ENCODE peak calls at places on chromosomes 7 and 10, in nine cellular contexts. T, K, V, B, A, J, H, R and E are unnamed samples.

GRCh38 chr7:43847496-43847895 is 21.8 kb downstream of the MRPS24 start:
- DNase-seq in T (no peak), K (no peak), V (no peak), B (no peak), A (peak; percentile 14), J (peak; percentile 70), H (no peak), R (no peak), E (no peak)

GRCh38 chr7:41918597-41918996 is 215.7 kb upstream of the INHBA start:
- DNase-seq in T (no peak), K (no peak), V (no peak), B (peak; percentile 50), A (peak; percentile 62), J (peak; percentile 100), H (no peak), R (no peak), E (no peak)

GRCh38 chr10:87860156-87860795 is 3.1 kb downstream of the KLLN start:
- DNase-seq in T (no peak), K (peak; percentile 67), V (no peak), B (peak; percentile 37), A (peak; percentile 73), J (peak; percentile 79), H (peak; percentile 60), R (peak; percentile 60), E (no peak)

GRCh38 chr7:113774182-113774807 is 144.5 kb downstream of the PPP1R3A start:
- DNase-seq in T (no peak), K (peak; percentile 30), V (peak; percentile 24), B (peak; percentile 47), A (peak; percentile 5), J (peak; percentile 51), H (peak; percentile 45), R (peak; percentile 8), E (no peak)

GRCh38 chr10:94138391-94138790 is 144.7 kb downstream of the PLCE1 start:
- DNase-seq in T (no peak), K (no peak), V (no peak), B (peak; percentile 57), A (no peak), J (peak; percentile 87), H (peak; percentile 57), R (no peak), E (no peak)

GRCh38 chr10:58667658-58668310 is 155.1 kb downstream of the BICC1 start:
- DNase-seq in T (no peak), K (no peak), V (no peak), B (no peak), A (no peak), J (peak; percentile 52), H (no peak), R (no peak), E (no peak)

GRCh38 chr10:62903828-62904227 is 87.7 kb upstream of the EGR2 start:
- DNase-seq in T (no peak), K (no peak), V (no peak), B (peak; percentile 45), A (no peak), J (peak; percentile 72), H (peak; percentile 38), R (no peak), E (no peak)

GRCh38 chr7:41628926-41629325 is 74.0 kb downstream of the INHBA start:
- DNase-seq in T (no peak), K (no peak), V (no peak), B (no peak), A (peak; percentile 32), J (peak; percentile 11), H (no peak), R (no peak), E (no peak)

GRCh38 chr10:76632158-76633051 is 1005.2 kb downstream of the KCNMA1 start:
- DNase-seq in T (peak; percentile 24), K (no peak), V (no peak), B (no peak), A (no peak), J (no peak), H (no peak), R (no peak), E (no peak)

GRCh38 chr10:31294556-31294955 is 24.5 kb upstream of the ZEB1 start:
- DNase-seq in T (no peak), K (no peak), V (no peak), B (no peak), A (no peak), J (no peak), H (no peak), R (no peak), E (no peak)

GRCh38 chr7:43572516-43573049 is 10.3 kb upstream of the STK17A start:
- DNase-seq in T (no peak), K (peak; percentile 96), V (no peak), B (peak; percentile 90), A (peak; percentile 99), J (peak; percentile 100), H (peak; percentile 90), R (no peak), E (no peak)

GRCh38 chr10:128218161-128218560 is 91.9 kb upstream of the MKI67 start:
- DNase-seq in T (no peak), K (no peak), V (no peak), B (no peak), A (no peak), J (no peak), H (no peak), R (no peak), E (no peak)

GRCh38 chr7:114789942-114790341 is 132.0 kb upstream of the MDFIC start:
- DNase-seq in T (no peak), K (peak; percentile 55), V (no peak), B (peak; percentile 80), A (peak; percentile 93), J (peak; percentile 94), H (peak; percentile 74), R (no peak), E (no peak)